ENCODE peak calls at places on chromosomes 3 and 15, in six cellular contexts. One of them, this sample, is unnamed.

GRCh38 chr3:30370681-30371271 is 235.6 kb upstream of the TGFBR2 start:
- DNase-seq in RWPE2: no peak
- DNase-seq in aorta: no peak
- DNase-seq in mammary epithelial cell: no peak
- DNase-seq in uterus: no peak
- DNase-seq in fibroblast of lung: peak; percentile 50
- DNase-seq in this sample: no peak

GRCh38 chr15:37016287-37016686 is 84.1 kb downstream of the MEIS2 start:
- DNase-seq in RWPE2: no peak
- DNase-seq in aorta: no peak
- DNase-seq in fibroblast of lung: peak; percentile 82
- DNase-seq in uterus: peak; percentile 72
- DNase-seq in mammary epithelial cell: no peak
- DNase-seq in this sample: no peak

GRCh38 chr15:58537033-58537432 is 105.2 kb downstream of the LIPC start:
- DNase-seq in RWPE2: no peak
- DNase-seq in fibroblast of lung: no peak
- DNase-seq in mammary epithelial cell: no peak
- DNase-seq in aorta: no peak
- DNase-seq in uterus: no peak
- DNase-seq in this sample: no peak

GRCh38 chr3:123692671-123693070 is 107.8 kb upstream of the HACD2 start:
- DNase-seq in mammary epithelial cell: no peak
- DNase-seq in RWPE2: no peak
- DNase-seq in fibroblast of lung: no peak
- DNase-seq in uterus: no peak
- DNase-seq in aorta: no peak
- DNase-seq in this sample: no peak

GRCh38 chr15:48888836-48889235 is 10.9 kb downstream of the EID1 start:
- DNase-seq in fibroblast of lung: peak; percentile 27
- DNase-seq in RWPE2: no peak
- DNase-seq in uterus: no peak
- DNase-seq in aorta: no peak
- DNase-seq in mammary epithelial cell: no peak
- DNase-seq in this sample: no peak

GRCh38 chr3:31472479-31473390 is 60.0 kb upstream of the STT3B start:
- DNase-seq in aorta: no peak
- DNase-seq in uterus: no peak
- DNase-seq in fibroblast of lung: peak; percentile 18
- DNase-seq in mammary epithelial cell: peak; percentile 77
- DNase-seq in RWPE2: no peak
- DNase-seq in this sample: no peak

GRCh38 chr15:30865257-30865656 is 38.5 kb upstream of the FAN1 start:
- DNase-seq in aorta: no peak
- DNase-seq in fibroblast of lung: no peak
- DNase-seq in mammary epithelial cell: no peak
- DNase-seq in RWPE2: no peak
- DNase-seq in uterus: no peak
- DNase-seq in this sample: no peak

GRCh38 chr15:82737975-82738374 is 28.3 kb upstream of the AP3B2 start:
- DNase-seq in fibroblast of lung: no peak
- DNase-seq in mammary epithelial cell: peak; percentile 46
- DNase-seq in RWPE2: no peak
- DNase-seq in aorta: no peak
- DNase-seq in uterus: no peak
- DNase-seq in this sample: no peak

GRCh38 chr3:152039887-152040286 is 166.4 kb downstream of the SUCNR1 start:
- DNase-seq in fibroblast of lung: no peak
- DNase-seq in uterus: no peak
- DNase-seq in mammary epithelial cell: no peak
- DNase-seq in aorta: no peak
- DNase-seq in RWPE2: no peak
- DNase-seq in this sample: no peak

GRCh38 chr3:171781711-171782127 is 28.6 kb downstream of the PLD1 start:
- DNase-seq in aorta: no peak
- DNase-seq in fibroblast of lung: peak; percentile 94
- DNase-seq in mammary epithelial cell: peak; percentile 82
- DNase-seq in RWPE2: no peak
- DNase-seq in uterus: no peak
- DNase-seq in this sample: no peak

GRCh38 chr3:21170964-21171363 is 580.0 kb downstream of the ZNF385D start:
- DNase-seq in mammary epithelial cell: peak; percentile 21
- DNase-seq in fibroblast of lung: peak; percentile 9
- DNase-seq in uterus: no peak
- DNase-seq in RWPE2: no peak
- DNase-seq in aorta: no peak
- DNase-seq in this sample: peak; percentile 26

GRCh38 chr15:50262533-50262932 is 3.0 kb downstream of the HDC start:
- DNase-seq in fibroblast of lung: no peak
- DNase-seq in RWPE2: no peak
- DNase-seq in mammary epithelial cell: no peak
- DNase-seq in aorta: no peak
- DNase-seq in uterus: no peak
- DNase-seq in this sample: no peak

GRCh38 chr15:84749111-84749991 is 959 bp downstream of the ZNF592 start:
- DNase-seq in mammary epithelial cell: peak; percentile 15
- DNase-seq in RWPE2: no peak
- DNase-seq in aorta: no peak
- DNase-seq in uterus: peak; percentile 35
- DNase-seq in fibroblast of lung: peak; percentile 22
- DNase-seq in this sample: peak; percentile 91

GRCh38 chr3:142374687-142375086 is 73.2 kb downstream of the XRN1 start:
- DNase-seq in RWPE2: no peak
- DNase-seq in aorta: no peak
- DNase-seq in mammary epithelial cell: no peak
- DNase-seq in uterus: no peak
- DNase-seq in fibroblast of lung: no peak
- DNase-seq in this sample: no peak

GRCh38 chr3:42830437-42831320 is 21.4 kb downstream of the ACKR2 start:
- DNase-seq in fibroblast of lung: peak; percentile 66
- DNase-seq in mammary epithelial cell: peak; percentile 34
- DNase-seq in RWPE2: no peak
- DNase-seq in uterus: no peak
- DNase-seq in aorta: no peak
- DNase-seq in this sample: no peak

GRCh38 chr3:56787784-56788256 is 13.9 kb downstream of the ARHGEF3 start:
- DNase-seq in aorta: no peak
- DNase-seq in uterus: no peak
- DNase-seq in RWPE2: no peak
- DNase-seq in mammary epithelial cell: no peak
- DNase-seq in fibroblast of lung: no peak
- DNase-seq in this sample: no peak

GRCh38 chr3:18657858-18658820 is 233.0 kb upstream of the SATB1 start:
- DNase-seq in aorta: no peak
- DNase-seq in uterus: no peak
- DNase-seq in mammary epithelial cell: no peak
- DNase-seq in RWPE2: no peak
- DNase-seq in fibroblast of lung: no peak
- DNase-seq in this sample: peak; percentile 9

GRCh38 chr3:42163622-42164244 is 72.6 kb downstream of the TRAK1 start:
- DNase-seq in uterus: no peak
- DNase-seq in fibroblast of lung: no peak
- DNase-seq in aorta: no peak
- DNase-seq in mammary epithelial cell: no peak
- DNase-seq in RWPE2: no peak
- DNase-seq in this sample: peak; percentile 13

GRCh38 chr3:116390318-116390717 is 55.0 kb downstream of the LSAMP start:
- DNase-seq in uterus: no peak
- DNase-seq in RWPE2: no peak
- DNase-seq in aorta: no peak
- DNase-seq in mammary epithelial cell: no peak
- DNase-seq in fibroblast of lung: no peak
- DNase-seq in this sample: no peak

GRCh38 chr15:76565366-76565765 is 228.8 kb downstream of the ISL2 start:
- DNase-seq in mammary epithelial cell: no peak
- DNase-seq in uterus: no peak
- DNase-seq in RWPE2: no peak
- DNase-seq in aorta: no peak
- DNase-seq in fibroblast of lung: peak; percentile 3
- DNase-seq in this sample: no peak

GRCh38 chr3:187191271-187191670 is 6.0 kb upstream of the RTP1 start:
- DNase-seq in RWPE2: no peak
- DNase-seq in uterus: no peak
- DNase-seq in fibroblast of lung: no peak
- DNase-seq in aorta: no peak
- DNase-seq in mammary epithelial cell: peak; percentile 49
- DNase-seq in this sample: no peak

GRCh38 chr3:197613187-197613586 is 57.4 kb upstream of the BDH1 start:
- DNase-seq in RWPE2: no peak
- DNase-seq in mammary epithelial cell: no peak
- DNase-seq in fibroblast of lung: no peak
- DNase-seq in uterus: no peak
- DNase-seq in aorta: no peak
- DNase-seq in this sample: no peak

GRCh38 chr3:194449913-194450312 is 36.9 kb downstream of the ATP13A3 start:
- DNase-seq in RWPE2: no peak
- DNase-seq in mammary epithelial cell: no peak
- DNase-seq in fibroblast of lung: no peak
- DNase-seq in uterus: no peak
- DNase-seq in aorta: no peak
- DNase-seq in this sample: no peak

GRCh38 chr3:53222183-53222901 is 33.5 kb downstream of the TKT start:
- DNase-seq in fibroblast of lung: no peak
- DNase-seq in mammary epithelial cell: no peak
- DNase-seq in aorta: peak; percentile 30
- DNase-seq in uterus: no peak
- DNase-seq in RWPE2: no peak
- DNase-seq in this sample: no peak

GRCh38 chr3:53221345-53221744 is 34.5 kb downstream of the TKT start:
- DNase-seq in RWPE2: no peak
- DNase-seq in mammary epithelial cell: no peak
- DNase-seq in uterus: no peak
- DNase-seq in aorta: peak; percentile 24
- DNase-seq in fibroblast of lung: no peak
- DNase-seq in this sample: no peak

GRCh38 chr3:53218136-53218535 is 37.7 kb downstream of the TKT start:
- DNase-seq in mammary epithelial cell: no peak
- DNase-seq in aorta: peak; percentile 62
- DNase-seq in fibroblast of lung: no peak
- DNase-seq in RWPE2: no peak
- DNase-seq in uterus: no peak
- DNase-seq in this sample: no peak

GRCh38 chr3:53221827-53222182 is 34.0 kb downstream of the TKT start:
- DNase-seq in uterus: no peak
- DNase-seq in RWPE2: no peak
- DNase-seq in mammary epithelial cell: no peak
- DNase-seq in aorta: no peak
- DNase-seq in fibroblast of lung: no peak
- DNase-seq in this sample: no peak

DNA sequence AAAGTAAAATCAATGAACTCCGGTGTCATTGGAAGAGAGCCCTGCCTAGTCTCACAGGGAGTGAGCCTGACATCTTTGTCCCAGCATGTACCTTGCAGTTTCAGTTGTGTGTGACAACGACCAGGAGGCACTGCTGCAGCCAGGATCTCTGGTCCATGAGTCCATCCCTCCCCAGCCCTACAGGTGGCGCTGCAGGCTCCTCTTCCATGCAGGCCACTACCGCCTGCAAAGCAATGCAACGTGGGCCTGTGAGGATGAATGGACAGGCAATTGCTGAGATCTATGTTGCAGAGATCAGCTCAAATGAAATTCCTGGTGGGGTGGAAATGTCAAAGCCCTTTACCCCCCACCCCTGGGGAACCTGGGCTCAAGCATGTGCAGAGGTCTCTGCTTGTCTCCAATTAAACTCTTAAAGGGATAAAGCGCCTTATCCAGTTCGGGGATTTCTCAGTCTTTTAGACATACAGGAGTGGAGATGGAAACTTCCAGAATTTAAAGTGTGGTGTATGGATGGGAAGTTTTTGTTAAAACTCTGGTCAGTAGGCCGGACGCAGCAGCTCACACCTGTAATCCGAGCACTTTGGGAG is 35.8 kb downstream of the TKT start:
- DNase-seq in mammary epithelial cell: peak; percentile 63
- DNase-seq in uterus: peak; percentile 56
- DNase-seq in RWPE2: no peak
- DNase-seq in aorta: peak; percentile 90
- DNase-seq in fibroblast of lung: peak; percentile 76
- DNase-seq in this sample: peak; percentile 90
- H3K36me3 ChIP-seq in mammary epithelial cell: peaks cover 16% of the 10 kb centered on the region
- H3K36me3 ChIP-seq in uterus: no peaks in the 10 kb centered on the region
- H3K36me3 ChIP-seq in RWPE2: peaks cover 14% of the 10 kb centered on the region
- H3K36me3 ChIP-seq in aorta: no peaks in the 10 kb centered on the region
- H3K36me3 ChIP-seq in fibroblast of lung: peaks cover 14% of the 10 kb centered on the region
- H3K36me3 ChIP-seq in this sample: peaks cover 23% of the 10 kb centered on the region

GRCh38 chr3:12588039-12588673 is 31.3 kb downstream of the MKRN2 start:
- DNase-seq in uterus: no peak
- DNase-seq in mammary epithelial cell: peak; percentile 24
- DNase-seq in aorta: no peak
- DNase-seq in RWPE2: no peak
- DNase-seq in fibroblast of lung: no peak
- DNase-seq in this sample: no peak

GRCh38 chr3:12584091-12584490 is 27.2 kb downstream of the MKRN2 start:
- DNase-seq in uterus: no peak
- DNase-seq in fibroblast of lung: no peak
- DNase-seq in RWPE2: no peak
- DNase-seq in aorta: no peak
- DNase-seq in mammary epithelial cell: no peak
- DNase-seq in this sample: no peak

GRCh38 chr3:12585181-12585580 is 28.3 kb downstream of the MKRN2 start:
- DNase-seq in fibroblast of lung: no peak
- DNase-seq in mammary epithelial cell: no peak
- DNase-seq in RWPE2: no peak
- DNase-seq in aorta: no peak
- DNase-seq in uterus: no peak
- DNase-seq in this sample: no peak

GRCh38 chr3:12586403-12586802 is 29.5 kb downstream of the MKRN2 start:
- DNase-seq in RWPE2: no peak
- DNase-seq in uterus: no peak
- DNase-seq in mammary epithelial cell: no peak
- DNase-seq in fibroblast of lung: no peak
- DNase-seq in aorta: no peak
- DNase-seq in this sample: no peak

GRCh38 chr3:12585970-12586369 is 29.1 kb downstream of the MKRN2 start:
- DNase-seq in fibroblast of lung: no peak
- DNase-seq in RWPE2: no peak
- DNase-seq in mammary epithelial cell: no peak
- DNase-seq in uterus: no peak
- DNase-seq in aorta: no peak
- DNase-seq in this sample: no peak
- H3K36me3 ChIP-seq in fibroblast of lung: peaks cover 30% of the 10 kb centered on the region
- H3K36me3 ChIP-seq in RWPE2: peaks cover 83% of the 10 kb centered on the region
- H3K36me3 ChIP-seq in mammary epithelial cell: peaks cover 45% of the 10 kb centered on the region
- H3K36me3 ChIP-seq in uterus: no peaks in the 10 kb centered on the region
- H3K36me3 ChIP-seq in aorta: peaks cover 3% of the 10 kb centered on the region
- H3K36me3 ChIP-seq in this sample: peaks cover 89% of the 10 kb centered on the region

GRCh38 chr3:52609316-52609815 is 73.0 kb downstream of the UQCC5 start:
- DNase-seq in RWPE2: no peak
- DNase-seq in mammary epithelial cell: no peak
- DNase-seq in uterus: no peak
- DNase-seq in aorta: no peak
- DNase-seq in fibroblast of lung: no peak
- DNase-seq in this sample: no peak
- H3K36me3 ChIP-seq in RWPE2: peaks cover 66% of the 10 kb centered on the region
- H3K36me3 ChIP-seq in mammary epithelial cell: peaks cover 18% of the 10 kb centered on the region
- H3K36me3 ChIP-seq in uterus: no peaks in the 10 kb centered on the region
- H3K36me3 ChIP-seq in aorta: peaks cover 4% of the 10 kb centered on the region
- H3K36me3 ChIP-seq in fibroblast of lung: peaks cover 9% of the 10 kb centered on the region
- H3K36me3 ChIP-seq in this sample: peaks cover 77% of the 10 kb centered on the region

GRCh38 chr15:64082757-64083156 is 10.9 kb downstream of the CIAO2A start:
- DNase-seq in uterus: no peak
- DNase-seq in mammary epithelial cell: no peak
- DNase-seq in fibroblast of lung: no peak
- DNase-seq in aorta: no peak
- DNase-seq in RWPE2: no peak
- DNase-seq in this sample: no peak
- H3K36me3 ChIP-seq in uterus: no peaks in the 10 kb centered on the region
- H3K36me3 ChIP-seq in mammary epithelial cell: peaks cover 7% of the 10 kb centered on the region
- H3K36me3 ChIP-seq in fibroblast of lung: peaks cover 3% of the 10 kb centered on the region
- H3K36me3 ChIP-seq in aorta: no peaks in the 10 kb centered on the region
- H3K36me3 ChIP-seq in RWPE2: peaks cover 77% of the 10 kb centered on the region
- H3K36me3 ChIP-seq in this sample: peaks cover 35% of the 10 kb centered on the region